ENCODE peak calls at places on chromosomes 3 and 15, in ten cellular contexts. One of them, this sample, is unnamed.

GRCh38 chr15:99997112-99997651 is 263.9 kb upstream of the LYSMD4 start:
- DNase-seq in stomach: peak; percentile 22
- DNase-seq in body of pancreas: no peak
- DNase-seq in HCT116: no peak
- DNase-seq in IMR-90: no peak
- DNase-seq in testis: no peak
- DNase-seq in sigmoid colon: peak; percentile 43
- DNase-seq in esophagus squamous epithelium: no peak
- DNase-seq in transverse colon: no peak
- DNase-seq in right lobe of liver: no peak
- DNase-seq in this sample: no peak

GRCh38 chr3:178393833-178394232 is 142.4 kb upstream of the KCNMB2 start:
- DNase-seq in HCT116: no peak
- DNase-seq in body of pancreas: no peak
- DNase-seq in right lobe of liver: no peak
- DNase-seq in IMR-90: peak; percentile 85
- DNase-seq in sigmoid colon: no peak
- DNase-seq in testis: no peak
- DNase-seq in stomach: no peak
- DNase-seq in esophagus squamous epithelium: no peak
- DNase-seq in transverse colon: no peak
- DNase-seq in this sample: no peak

GRCh38 chr15:101244889-101245668 is 6.8 kb downstream of the CHSY1 start:
- DNase-seq in esophagus squamous epithelium: no peak
- DNase-seq in testis: no peak
- DNase-seq in sigmoid colon: no peak
- DNase-seq in HCT116: no peak
- DNase-seq in stomach: no peak
- DNase-seq in transverse colon: no peak
- DNase-seq in right lobe of liver: no peak
- DNase-seq in body of pancreas: no peak
- DNase-seq in IMR-90: no peak
- DNase-seq in this sample: no peak

GRCh38 chr15:100180921-100181320 is 160.9 kb downstream of the ADAMTS17 start:
- DNase-seq in esophagus squamous epithelium: no peak
- DNase-seq in HCT116: no peak
- DNase-seq in body of pancreas: no peak
- DNase-seq in sigmoid colon: no peak
- DNase-seq in right lobe of liver: no peak
- DNase-seq in stomach: no peak
- DNase-seq in testis: no peak
- DNase-seq in transverse colon: no peak
- DNase-seq in IMR-90: no peak
- DNase-seq in this sample: no peak

GRCh38 chr15:85403745-85404144 is 23.3 kb downstream of the AKAP13 start:
- DNase-seq in HCT116: no peak
- DNase-seq in esophagus squamous epithelium: no peak
- DNase-seq in body of pancreas: no peak
- DNase-seq in IMR-90: peak; percentile 59
- DNase-seq in right lobe of liver: no peak
- DNase-seq in stomach: no peak
- DNase-seq in testis: no peak
- DNase-seq in transverse colon: no peak
- DNase-seq in sigmoid colon: no peak
- DNase-seq in this sample: no peak

GRCh38 chr3:4531478-4532025 is 38.4 kb downstream of the ITPR1 start:
- DNase-seq in right lobe of liver: no peak
- DNase-seq in body of pancreas: no peak
- DNase-seq in testis: no peak
- DNase-seq in esophagus squamous epithelium: no peak
- DNase-seq in sigmoid colon: no peak
- DNase-seq in IMR-90: peak; percentile 1
- DNase-seq in transverse colon: no peak
- DNase-seq in stomach: no peak
- DNase-seq in HCT116: no peak
- DNase-seq in this sample: no peak

GRCh38 chr3:12224181-12225147 is 64.4 kb upstream of the PPARG start:
- DNase-seq in testis: no peak
- DNase-seq in esophagus squamous epithelium: no peak
- DNase-seq in IMR-90: peak; percentile 49
- DNase-seq in right lobe of liver: peak; percentile 57
- DNase-seq in stomach: peak; percentile 82
- DNase-seq in sigmoid colon: no peak
- DNase-seq in transverse colon: peak; percentile 85
- DNase-seq in body of pancreas: no peak
- DNase-seq in HCT116: no peak
- DNase-seq in this sample: no peak

GRCh38 chr3:5160926-5161858 is 26.3 kb upstream of the EDEM1 start:
- DNase-seq in transverse colon: no peak
- DNase-seq in sigmoid colon: no peak
- DNase-seq in stomach: no peak
- DNase-seq in body of pancreas: no peak
- DNase-seq in IMR-90: no peak
- DNase-seq in right lobe of liver: no peak
- DNase-seq in testis: no peak
- DNase-seq in HCT116: peak; percentile 1
- DNase-seq in esophagus squamous epithelium: no peak
- DNase-seq in this sample: no peak

GRCh38 chr15:69290346-69291164 is 8.2 kb upstream of the PAQR5 start:
- DNase-seq in testis: no peak
- DNase-seq in transverse colon: no peak
- DNase-seq in stomach: no peak
- DNase-seq in IMR-90: no peak
- DNase-seq in HCT116: no peak
- DNase-seq in sigmoid colon: no peak
- DNase-seq in right lobe of liver: no peak
- DNase-seq in esophagus squamous epithelium: no peak
- DNase-seq in body of pancreas: no peak
- DNase-seq in this sample: peak; percentile 56

GRCh38 chr15:68444336-68444735 is 12.4 kb upstream of the ITGA11 start:
- DNase-seq in IMR-90: no peak
- DNase-seq in right lobe of liver: no peak
- DNase-seq in transverse colon: no peak
- DNase-seq in esophagus squamous epithelium: no peak
- DNase-seq in testis: no peak
- DNase-seq in HCT116: no peak
- DNase-seq in body of pancreas: no peak
- DNase-seq in stomach: no peak
- DNase-seq in sigmoid colon: no peak
- DNase-seq in this sample: no peak

GRCh38 chr3:129936757-129937156 is 37.8 kb upstream of the TRH start:
- DNase-seq in testis: peak; percentile 93
- DNase-seq in transverse colon: peak; percentile 53
- DNase-seq in esophagus squamous epithelium: no peak
- DNase-seq in body of pancreas: peak; percentile 39
- DNase-seq in stomach: peak; percentile 41
- DNase-seq in HCT116: no peak
- DNase-seq in IMR-90: peak; percentile 28
- DNase-seq in right lobe of liver: peak; percentile 51
- DNase-seq in sigmoid colon: peak; percentile 62
- DNase-seq in this sample: peak; percentile 32

GRCh38 chr3:195078891-195079440 is 192.0 kb downstream of the XXYLT1 start:
- DNase-seq in stomach: no peak
- DNase-seq in IMR-90: no peak
- DNase-seq in transverse colon: no peak
- DNase-seq in esophagus squamous epithelium: no peak
- DNase-seq in right lobe of liver: no peak
- DNase-seq in HCT116: no peak
- DNase-seq in testis: no peak
- DNase-seq in sigmoid colon: no peak
- DNase-seq in body of pancreas: no peak
- DNase-seq in this sample: no peak

GRCh38 chr15:50128266-50128665 is 9.2 kb upstream of the ATP8B4 start:
- DNase-seq in right lobe of liver: no peak
- DNase-seq in body of pancreas: peak; percentile 37
- DNase-seq in stomach: peak; percentile 56
- DNase-seq in transverse colon: peak; percentile 48
- DNase-seq in esophagus squamous epithelium: no peak
- DNase-seq in IMR-90: no peak
- DNase-seq in testis: peak; percentile 82
- DNase-seq in sigmoid colon: peak; percentile 85
- DNase-seq in HCT116: no peak
- DNase-seq in this sample: peak; percentile 69

DNA sequence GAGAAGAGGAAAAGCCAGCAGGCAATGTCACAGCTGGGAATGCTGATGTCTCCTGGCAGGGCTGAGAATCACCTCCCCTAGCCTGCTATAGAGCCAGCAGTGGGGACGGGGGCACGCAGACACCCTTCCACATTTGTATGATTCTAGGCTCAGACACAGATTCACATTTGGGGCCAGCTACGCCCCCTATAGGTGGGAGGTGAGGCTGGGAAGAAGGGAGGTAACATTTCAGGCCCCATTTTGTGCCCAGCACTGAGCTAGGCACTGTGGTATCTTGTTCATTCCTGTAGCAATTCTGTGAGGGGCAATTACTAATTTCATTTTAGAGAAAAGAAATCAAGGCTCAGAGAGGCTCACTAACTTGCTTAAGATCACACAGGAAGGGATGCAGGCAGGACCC is 15.9 kb upstream of the ACAD9 start:
- DNase-seq in transverse colon: no peak
- DNase-seq in HCT116: no peak
- DNase-seq in stomach: no peak
- DNase-seq in right lobe of liver: no peak
- DNase-seq in sigmoid colon: no peak
- DNase-seq in esophagus squamous epithelium: no peak
- DNase-seq in testis: peak; percentile 30
- DNase-seq in body of pancreas: no peak
- DNase-seq in IMR-90: no peak
- DNase-seq in this sample: no peak
- TF ChIP-seq CTCF in transverse colon: no peak
- TF ChIP-seq CTCF in HCT116: peak; percentile 74
- TF ChIP-seq CTCF in stomach: no peak
- TF ChIP-seq CTCF in right lobe of liver: no peak
- TF ChIP-seq CTCF in sigmoid colon: peak; percentile 14
- TF ChIP-seq CTCF in esophagus squamous epithelium: no peak
- TF ChIP-seq CTCF in testis: no peak
- TF ChIP-seq CTCF in body of pancreas: no peak
- TF ChIP-seq CTCF in IMR-90: peak; percentile 13
- TF ChIP-seq CTCF in this sample: peak; percentile 31

GRCh38 chr3:119091936-119092677 is 53.9 kb upstream of the TEX55 start:
- DNase-seq in testis: no peak
- DNase-seq in sigmoid colon: no peak
- DNase-seq in body of pancreas: no peak
- DNase-seq in stomach: no peak
- DNase-seq in right lobe of liver: no peak
- DNase-seq in HCT116: no peak
- DNase-seq in esophagus squamous epithelium: no peak
- DNase-seq in IMR-90: no peak
- DNase-seq in transverse colon: no peak
- DNase-seq in this sample: no peak
- TF ChIP-seq POLR2A in testis: no peak
- TF ChIP-seq POLR2A in sigmoid colon: no peak
- TF ChIP-seq POLR2A in body of pancreas: no peak
- TF ChIP-seq POLR2A in stomach: no peak
- TF ChIP-seq POLR2A in right lobe of liver: no peak
- TF ChIP-seq POLR2A in HCT116: no peak
- TF ChIP-seq POLR2A in esophagus squamous epithelium: no peak
- TF ChIP-seq POLR2A in IMR-90: no peak
- TF ChIP-seq POLR2A in transverse colon: no peak
- TF ChIP-seq POLR2A in this sample: no peak

GRCh38 chr3:88137836-88138235 is 11.9 kb upstream of the C3orf38 start:
- DNase-seq in body of pancreas: no peak
- DNase-seq in sigmoid colon: no peak
- DNase-seq in IMR-90: peak; percentile 62
- DNase-seq in transverse colon: no peak
- DNase-seq in HCT116: no peak
- DNase-seq in esophagus squamous epithelium: no peak
- DNase-seq in stomach: no peak
- DNase-seq in testis: no peak
- DNase-seq in right lobe of liver: no peak
- DNase-seq in this sample: no peak

GRCh38 chr3:88133711-88134263 is 16.0 kb upstream of the C3orf38 start:
- DNase-seq in transverse colon: no peak
- DNase-seq in IMR-90: no peak
- DNase-seq in stomach: no peak
- DNase-seq in right lobe of liver: no peak
- DNase-seq in sigmoid colon: no peak
- DNase-seq in HCT116: no peak
- DNase-seq in testis: no peak
- DNase-seq in body of pancreas: no peak
- DNase-seq in esophagus squamous epithelium: no peak
- DNase-seq in this sample: no peak

GRCh38 chr3:88131695-88132094 is 18.1 kb upstream of the C3orf38 start:
- DNase-seq in body of pancreas: no peak
- DNase-seq in stomach: no peak
- DNase-seq in esophagus squamous epithelium: no peak
- DNase-seq in transverse colon: no peak
- DNase-seq in right lobe of liver: no peak
- DNase-seq in IMR-90: peak; percentile 35
- DNase-seq in testis: no peak
- DNase-seq in HCT116: no peak
- DNase-seq in sigmoid colon: no peak
- DNase-seq in this sample: no peak

DNA sequence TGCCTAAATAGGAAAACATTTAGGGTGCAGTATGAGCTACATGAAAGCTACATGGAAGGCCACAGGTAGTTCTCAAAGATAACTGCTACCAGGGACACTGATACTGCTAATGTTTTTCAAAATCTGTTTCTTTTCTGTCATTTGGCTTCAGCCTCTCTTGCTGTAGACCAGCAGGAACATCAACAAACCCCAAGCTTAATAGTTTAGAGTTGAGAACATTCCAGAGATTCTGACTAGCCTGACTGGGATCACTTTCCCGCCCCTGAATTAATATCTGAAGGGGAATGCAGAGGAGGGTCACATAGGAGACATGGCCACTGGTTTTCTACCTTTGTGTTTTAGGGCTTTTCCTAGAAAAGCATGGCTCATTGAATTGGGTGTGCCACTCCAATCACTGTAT is 16.9 kb upstream of the C3orf38 start:
- DNase-seq in testis: no peak
- DNase-seq in esophagus squamous epithelium: no peak
- DNase-seq in body of pancreas: no peak
- DNase-seq in transverse colon: no peak
- DNase-seq in sigmoid colon: no peak
- DNase-seq in HCT116: no peak
- DNase-seq in IMR-90: no peak
- DNase-seq in stomach: no peak
- DNase-seq in right lobe of liver: no peak
- DNase-seq in this sample: no peak
- H3K36me3 ChIP-seq in testis: no peaks in the 10 kb centered on the region
- H3K36me3 ChIP-seq in esophagus squamous epithelium: peaks cover 72% of the 10 kb centered on the region
- H3K36me3 ChIP-seq in body of pancreas: peaks cover 5% of the 10 kb centered on the region
- H3K36me3 ChIP-seq in transverse colon: peaks cover 22% of the 10 kb centered on the region
- H3K36me3 ChIP-seq in sigmoid colon: peaks cover 44% of the 10 kb centered on the region
- H3K36me3 ChIP-seq in HCT116: no peaks in the 10 kb centered on the region
- H3K36me3 ChIP-seq in IMR-90: peaks cover 6% of the 10 kb centered on the region
- H3K36me3 ChIP-seq in stomach: peaks cover 53% of the 10 kb centered on the region
- H3K36me3 ChIP-seq in right lobe of liver: peaks cover 4% of the 10 kb centered on the region
- H3K36me3 ChIP-seq in this sample: peaks cover 72% of the 10 kb centered on the region

DNA sequence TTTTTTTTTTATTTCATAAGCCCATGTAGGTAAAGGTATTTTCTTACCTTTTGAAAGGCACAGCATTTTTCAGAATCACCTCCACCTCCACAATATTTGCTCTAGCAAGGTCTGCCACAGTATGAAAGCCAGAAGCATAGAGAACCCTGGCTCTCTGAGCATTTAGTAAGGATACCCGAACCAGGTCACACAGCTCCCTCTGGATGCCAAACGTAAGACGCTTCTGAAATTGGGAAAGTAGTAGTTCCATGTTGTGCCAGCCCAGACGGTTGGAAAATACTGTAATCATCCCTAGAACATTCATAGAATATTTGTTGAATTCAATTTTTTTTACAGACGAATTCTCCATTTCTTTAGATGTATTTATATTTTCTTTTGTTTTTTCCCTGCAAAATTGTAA is 52.4 kb downstream of the POLQ start:
- DNase-seq in body of pancreas: no peak
- DNase-seq in esophagus squamous epithelium: no peak
- DNase-seq in IMR-90: peak; percentile 24
- DNase-seq in testis: no peak
- DNase-seq in stomach: no peak
- DNase-seq in HCT116: no peak
- DNase-seq in right lobe of liver: no peak
- DNase-seq in sigmoid colon: no peak
- DNase-seq in transverse colon: no peak
- DNase-seq in this sample: no peak
- TF ChIP-seq CTCF in body of pancreas: no peak
- TF ChIP-seq CTCF in esophagus squamous epithelium: no peak
- TF ChIP-seq CTCF in IMR-90: peak; percentile 23
- TF ChIP-seq CTCF in testis: no peak
- TF ChIP-seq CTCF in stomach: no peak
- TF ChIP-seq CTCF in HCT116: no peak
- TF ChIP-seq CTCF in right lobe of liver: no peak
- TF ChIP-seq CTCF in sigmoid colon: no peak
- TF ChIP-seq CTCF in transverse colon: no peak
- TF ChIP-seq CTCF in this sample: no peak

This sample was measured in heart left ventricle.